ENCODE peak calls at places on chromosomes 2 and 18, in ten cellular contexts. R, T, G, W, M, H, A, O, Y and L are unnamed samples.

GRCh38 chr18:9088252-9088651 is 14.2 kb upstream of the NDUFV2 start:
- DNase-seq in H (no peak), T (no peak), M (no peak), G (no peak), A (no peak), R (no peak), Y (no peak), W (no peak), O (no peak), L (no peak)

GRCh38 chr18:63762518-63762917 is 12.7 kb upstream of the SERPINB7 start:
- DNase-seq in R (no peak), G (peak; percentile 89), T (no peak), A (no peak), Y (no peak), M (no peak), O (no peak), H (peak; percentile 79), W (peak; percentile 36), L (peak; percentile 79)

GRCh38 chr2:164054651-164055050 is 318.8 kb upstream of the FIGN start:
- DNase-seq in O (no peak), W (no peak), M (no peak), G (no peak), R (no peak), H (no peak), T (no peak), A (no peak), Y (no peak), L (no peak)

GRCh38 chr2:137718786-137719185 is 245.5 kb upstream of the HNMT start:
- DNase-seq in A (no peak), W (no peak), G (no peak), Y (no peak), O (no peak), M (no peak), T (no peak), H (no peak), R (no peak), L (no peak)

GRCh38 chr2:118112771-118113334 is 24.6 kb downstream of the INSIG2 start:
- DNase-seq in H (peak; percentile 82), T (no peak), O (peak; percentile 42), A (no peak), R (no peak), M (no peak), W (no peak), Y (peak; percentile 53), G (peak; percentile 39), L (no peak)

GRCh38 chr2:51662187-51662586 is 630.3 kb upstream of the NRXN1 start:
- DNase-seq in T (no peak), A (peak; percentile 13), R (no peak), O (no peak), M (no peak), W (no peak), G (no peak), H (no peak), Y (no peak), L (no peak)

GRCh38 chr2:85168984-85169383 is 35.8 kb downstream of the TCF7L1 start:
- DNase-seq in R (no peak), O (no peak), H (no peak), T (no peak), Y (no peak), M (no peak), W (no peak), A (no peak), G (no peak), L (no peak)

GRCh38 chr2:58140508-58141072 is 94.0 kb downstream of the VRK2 start:
- DNase-seq in A (no peak), T (no peak), R (no peak), Y (no peak), O (no peak), W (no peak), H (peak; percentile 76), M (no peak), G (peak; percentile 77), L (peak; percentile 41)

GRCh38 chr2:63124209-63124608 is 73.6 kb downstream of the OTX1 start:
- DNase-seq in G (no peak), R (peak; percentile 74), M (no peak), O (no peak), W (no peak), H (no peak), T (no peak), A (no peak), Y (no peak), L (no peak)

GRCh38 chr2:223815884-223816570 is 21.4 kb downstream of the AP1S3 start:
- DNase-seq in W (no peak), O (no peak), H (no peak), R (no peak), T (no peak), A (no peak), M (no peak), Y (peak; percentile 85), G (no peak), L (no peak)

GRCh38 chr2:30826481-30826880 is 19.2 kb upstream of the CAPN13 start:
- DNase-seq in T (no peak), A (no peak), R (no peak), M (no peak), H (no peak), Y (no peak), W (no peak), O (no peak), G (no peak), L (no peak)

GRCh38 chr2:71588497-71588896 is 135.1 kb downstream of the DYSF start:
- DNase-seq in H (no peak), G (no peak), W (no peak), O (no peak), A (no peak), M (no peak), T (no peak), Y (no peak), R (no peak), L (no peak)

GRCh38 chr2:128607981-128608506 is 289.4 kb upstream of the HS6ST1 start:
- DNase-seq in G (no peak), M (no peak), A (no peak), O (peak; percentile 24), R (no peak), T (no peak), H (no peak), Y (no peak), W (no peak), L (no peak)

GRCh38 chr2:84857566-84857965 is 23.3 kb downstream of the TRABD2A start:
- DNase-seq in M (no peak), O (no peak), Y (no peak), W (no peak), A (no peak), G (no peak), H (no peak), T (no peak), R (no peak), L (no peak)

GRCh38 chr2:134572996-134573395 is 145.8 kb downstream of the TMEM163 start:
- DNase-seq in T (no peak), G (no peak), O (no peak), R (no peak), Y (no peak), H (no peak), M (no peak), W (no peak), A (no peak), L (no peak)

GRCh38 chr2:189580267-189580661 is 322 bp downstream of the SLC40A1 start:
- DNase-seq in W (no peak), R (no peak), H (peak; percentile 26), T (no peak), Y (no peak), M (peak; percentile 27), A (no peak), O (no peak), G (no peak), L (no peak)

GRCh38 chr2:174829550-174829949 is 65.3 kb upstream of the CHRNA1 start:
- DNase-seq in Y (no peak), W (no peak), O (no peak), H (peak; percentile 43), R (no peak), A (no peak), T (no peak), M (no peak), G (no peak), L (no peak)
- H3K4me3 ChIP-seq in Y (no peak overlapping the region), W (no peak overlapping the region), O (no peak overlapping the region), H (no peak overlapping the region), R (no peak overlapping the region), A (no peak overlapping the region), T (no peak overlapping the region), M (no peak overlapping the region), G (no peak overlapping the region), L (no peak overlapping the region)

DNA sequence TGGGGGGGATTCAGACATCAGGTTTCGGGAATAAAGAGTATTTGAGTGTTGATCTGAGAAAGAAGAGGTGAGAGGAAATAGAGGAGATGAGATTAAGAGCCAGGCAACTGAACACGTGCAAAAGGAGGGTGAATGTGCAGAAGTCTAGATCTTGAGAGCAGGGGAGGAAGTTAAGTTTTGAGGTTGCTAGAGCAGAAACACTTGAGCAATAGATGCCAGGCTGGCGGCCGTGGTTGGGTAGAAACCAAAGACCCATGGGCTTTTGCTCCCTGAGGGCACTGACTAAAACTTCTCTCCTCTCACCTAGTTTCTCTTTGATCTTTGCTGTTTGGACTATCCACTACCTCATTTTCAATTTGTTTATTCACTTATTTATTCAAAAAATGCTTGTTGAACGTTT is 116.0 kb downstream of the CDC42EP3 start:
- DNase-seq in W (no peak), A (no peak), R (peak; percentile 87), T (no peak), O (no peak), M (no peak), H (no peak), Y (no peak), G (no peak), L (no peak)
- H3K4me3 ChIP-seq in W (no peak overlapping the region), A (no peak overlapping the region), R (peak overlapping the region; percentile 34), T (no peak overlapping the region), O (no peak overlapping the region), M (no peak overlapping the region), H (no peak overlapping the region), Y (no peak overlapping the region), G (no peak overlapping the region), L (no peak overlapping the region)

GRCh38 chr2:237411683-237412349 is 2.1 kb downstream of the COL6A3 start:
- DNase-seq in G (no peak), Y (no peak), R (no peak), M (peak; percentile 65), A (no peak), W (no peak), T (no peak), O (peak; percentile 55), H (peak; percentile 66), L (no peak)
- H3K4me3 ChIP-seq in G (peak overlapping the region; percentile 90), Y (peak overlapping the region; percentile 60), R (no peak overlapping the region), M (peak overlapping the region; percentile 52), A (no peak overlapping the region), W (peak overlapping the region; percentile 100), T (no peak overlapping the region), O (peak overlapping the region; percentile 97), H (peak overlapping the region; percentile 90), L (peak overlapping the region; percentile 65)

DNA sequence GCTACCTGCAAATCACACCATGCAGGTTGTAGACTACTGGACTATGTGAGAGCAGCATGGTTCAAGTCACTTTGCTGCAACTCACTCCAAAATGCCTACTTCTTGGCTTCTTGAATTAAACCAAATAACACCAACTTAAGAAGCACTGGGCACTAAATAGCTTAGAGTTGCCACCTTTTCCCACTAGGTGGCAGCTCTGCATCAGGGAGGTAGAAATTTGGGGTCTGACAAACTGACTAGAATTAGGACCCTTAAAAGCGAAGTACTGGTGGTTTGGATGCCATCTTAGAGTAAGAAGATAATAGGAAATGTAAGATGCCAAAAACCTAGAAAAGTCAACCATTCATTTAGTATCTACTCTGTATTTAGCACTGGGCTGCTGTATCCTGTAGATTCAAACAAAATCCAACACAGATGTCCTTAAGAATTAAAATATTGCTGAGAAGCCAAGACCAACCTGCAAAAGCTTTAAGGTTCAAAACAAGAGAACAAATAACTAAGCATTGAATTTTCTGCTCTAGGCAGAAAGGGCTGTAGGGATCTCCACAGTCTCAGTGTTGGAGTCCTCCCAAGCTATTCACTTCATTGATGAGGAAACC is 65.5 kb downstream of the CCBE1 start:
- DNase-seq in A (peak; percentile 37), T (no peak), O (no peak), M (no peak), R (peak; percentile 37), Y (peak; percentile 29), G (no peak), W (no peak), H (peak; percentile 69), L (no peak)
- H3K4me3 ChIP-seq in A (no peak overlapping the region), T (no peak overlapping the region), O (no peak overlapping the region), M (no peak overlapping the region), R (no peak overlapping the region), Y (no peak overlapping the region), G (no peak overlapping the region), W (no peak overlapping the region), H (no peak overlapping the region), L (no peak overlapping the region)